ENCODE peak calls at places on chromosome 3, in eight cellular contexts. Z, F, K, E, I, B, X and O are unnamed samples.
A peak's percentile ranks its signal among the peaks of the same experiment; 100 is the strongest.

GRCh38 chr3:170330366-170330765 is 27.1 kb upstream of the SKIL start:
- DNase-seq in I (no peak), Z (no peak), K (no peak), F (peak; percentile 28), E (no peak), X (no peak), B (peak; percentile 30), O (no peak)

GRCh38 chr3:43539321-43539720 is 82.5 kb downstream of the ANO10 start:
- DNase-seq in F (no peak), B (no peak), Z (no peak), I (no peak), X (no peak), E (peak; percentile 75), K (no peak), O (peak; percentile 28)

GRCh38 chr3:82353281-82354171 is 592.1 kb upstream of the GBE1 start:
- DNase-seq in K (no peak), Z (no peak), I (peak; percentile 75), B (peak; percentile 1), F (no peak), X (no peak), E (no peak), O (no peak)

GRCh38 chr3:72397586-72397985 is 450.7 kb downstream of the SHQ1 start:
- DNase-seq in K (no peak), E (peak; percentile 61), X (no peak), B (no peak), I (no peak), Z (no peak), F (no peak), O (no peak)

GRCh38 chr3:50156991-50157493 is 1.9 kb downstream of the SEMA3F start:
- DNase-seq in B (peak; percentile 66), X (no peak), Z (no peak), K (no peak), E (peak; percentile 81), F (no peak), I (no peak), O (peak; percentile 91)

GRCh38 chr3:117790256-117790987 is 1080.8 kb downstream of the TUSC7 start:
- DNase-seq in I (no peak), E (peak; percentile 55), B (peak; percentile 54), K (peak; percentile 38), F (no peak), Z (no peak), X (no peak), O (peak; percentile 7)

GRCh38 chr3:32780735-32781210 is 37.0 kb upstream of the TRIM71 start:
- DNase-seq in E (peak; percentile 99), F (peak; percentile 23), I (no peak), B (peak; percentile 65), Z (no peak), X (no peak), K (peak; percentile 94), O (peak; percentile 95)

GRCh38 chr3:190382082-190382481 is 5.9 kb upstream of the CLDN16 start:
- DNase-seq in Z (no peak), I (no peak), F (no peak), B (peak; percentile 79), E (no peak), K (no peak), X (no peak), O (no peak)

GRCh38 chr3:45664558-45664957 is 24.6 kb upstream of the SACM1L start:
- DNase-seq in K (no peak), B (no peak), F (no peak), E (no peak), I (no peak), Z (no peak), X (peak; percentile 56), O (no peak)

GRCh38 chr3:126390751-126391150 is 4.0 kb upstream of the CFAP100 start:
- DNase-seq in Z (no peak), E (no peak), X (no peak), K (no peak), F (no peak), B (no peak), I (no peak), O (no peak)

GRCh38 chr3:126390201-126390600 is 4.5 kb upstream of the CFAP100 start:
- DNase-seq in X (no peak), Z (no peak), F (no peak), K (no peak), E (no peak), I (no peak), B (no peak), O (no peak)

GRCh38 chr3:126389792-126390142 is 4.9 kb upstream of the CFAP100 start:
- DNase-seq in X (no peak), Z (no peak), K (no peak), E (no peak), F (no peak), I (no peak), B (no peak), O (no peak)

GRCh38 chr3:126391631-126392030 is 3.1 kb upstream of the CFAP100 start:
- DNase-seq in E (no peak), B (no peak), I (no peak), Z (no peak), F (no peak), X (no peak), K (no peak), O (no peak)

DNA sequence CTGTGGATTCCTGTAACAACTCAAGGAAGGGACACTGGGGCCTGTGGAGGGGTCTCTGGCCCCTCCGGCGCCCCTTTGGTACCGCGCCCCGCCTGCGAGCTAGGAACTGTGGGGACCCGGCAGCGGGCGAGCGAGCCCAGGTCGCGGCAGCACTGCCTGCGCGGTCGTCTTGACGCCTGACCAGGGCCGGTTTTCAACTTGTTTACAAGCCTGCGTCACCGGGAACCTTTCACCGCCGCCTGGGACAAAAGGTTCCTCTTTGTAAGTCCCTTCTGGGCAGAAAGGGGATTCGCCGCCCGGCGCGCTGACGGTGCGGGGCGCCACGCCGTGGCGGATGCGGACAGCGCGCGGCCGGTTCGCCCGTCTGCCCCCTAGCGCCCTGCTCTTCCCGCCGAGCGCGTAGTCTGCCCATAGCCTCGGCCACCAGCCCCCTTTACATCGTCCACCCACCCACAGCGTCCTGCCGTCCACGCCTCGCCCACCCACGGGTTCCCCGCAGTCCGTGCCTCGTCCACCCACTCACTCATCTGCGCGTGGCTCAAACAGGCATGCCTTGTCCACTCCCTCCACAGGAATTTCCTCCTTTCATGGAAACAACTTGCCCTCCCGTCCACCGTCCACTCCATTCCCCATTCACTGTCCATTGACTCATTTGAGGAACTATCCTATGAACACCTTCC is 5.5 kb upstream of the CFAP100 start:
- DNase-seq in I (peak; percentile 96), X (peak; percentile 92), E (peak; percentile 97), K (peak; percentile 89), F (peak; percentile 72), Z (peak; percentile 23), B (peak; percentile 93), O (peak; percentile 94)
- H3K4me3 ChIP-seq in I (peak overlapping the region; percentile 34), X (peak overlapping the region; percentile 49), E (peak overlapping the region; percentile 49), K (no peak overlapping the region), F (peak overlapping the region; percentile 41), Z (peak overlapping the region; percentile 57), B (peak overlapping the region; percentile 40), O (peak overlapping the region; percentile 21)

DNA sequence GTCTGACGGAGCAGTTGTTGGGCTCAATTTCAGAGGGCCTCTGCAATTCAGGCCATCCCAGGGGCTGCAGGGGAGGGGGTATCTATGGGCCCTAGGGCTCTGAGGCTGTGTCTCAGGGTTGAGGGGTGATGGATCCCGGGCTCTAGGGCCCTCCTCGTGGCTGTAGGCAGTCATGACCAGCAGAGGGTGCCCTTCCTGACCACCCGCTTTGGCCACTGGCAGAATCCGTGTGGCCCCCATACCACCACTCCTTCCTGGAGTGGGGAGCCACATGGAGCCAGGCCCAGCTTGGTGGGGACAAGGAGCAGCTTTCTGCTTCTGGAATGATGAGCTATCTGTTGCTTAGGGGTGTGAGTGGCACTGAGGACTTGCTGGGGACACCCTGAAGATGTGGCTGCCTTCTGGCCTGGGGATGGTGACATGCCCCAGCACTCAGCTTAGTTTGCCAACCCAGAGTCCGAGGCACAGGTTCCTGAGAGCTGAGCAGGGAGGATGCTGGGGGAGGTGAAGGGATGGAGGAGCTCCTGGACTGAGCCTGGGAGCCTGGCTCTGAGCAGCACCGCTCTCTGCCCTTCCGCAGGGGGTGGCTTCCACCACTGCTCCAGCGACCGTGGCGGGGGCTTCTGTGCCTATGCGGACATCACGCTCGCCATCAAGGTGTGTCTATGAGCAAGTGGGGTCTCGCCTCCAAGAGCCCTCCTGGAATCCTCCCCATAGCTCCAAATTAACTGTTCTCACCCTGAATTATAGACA is 20.2 kb downstream of the HDAC11 start:
- DNase-seq in F (no peak), Z (no peak), B (peak; percentile 37), X (no peak), I (no peak), K (peak; percentile 32), E (peak; percentile 78), O (peak; percentile 94)
- H3K4me3 ChIP-seq in F (no peak overlapping the region), Z (no peak overlapping the region), B (no peak overlapping the region), X (no peak overlapping the region), I (no peak overlapping the region), K (no peak overlapping the region), E (no peak overlapping the region), O (no peak overlapping the region)

GRCh38 chr3:171916888-171917287 is 73.7 kb downstream of the TMEM212 start:
- DNase-seq in B (no peak), E (no peak), X (no peak), K (no peak), I (no peak), F (no peak), Z (no peak), O (no peak)
- H3K4me3 ChIP-seq in B (no peak overlapping the region), E (no peak overlapping the region), X (no peak overlapping the region), K (no peak overlapping the region), I (no peak overlapping the region), F (no peak overlapping the region), Z (no peak overlapping the region), O (no peak overlapping the region)

DNA sequence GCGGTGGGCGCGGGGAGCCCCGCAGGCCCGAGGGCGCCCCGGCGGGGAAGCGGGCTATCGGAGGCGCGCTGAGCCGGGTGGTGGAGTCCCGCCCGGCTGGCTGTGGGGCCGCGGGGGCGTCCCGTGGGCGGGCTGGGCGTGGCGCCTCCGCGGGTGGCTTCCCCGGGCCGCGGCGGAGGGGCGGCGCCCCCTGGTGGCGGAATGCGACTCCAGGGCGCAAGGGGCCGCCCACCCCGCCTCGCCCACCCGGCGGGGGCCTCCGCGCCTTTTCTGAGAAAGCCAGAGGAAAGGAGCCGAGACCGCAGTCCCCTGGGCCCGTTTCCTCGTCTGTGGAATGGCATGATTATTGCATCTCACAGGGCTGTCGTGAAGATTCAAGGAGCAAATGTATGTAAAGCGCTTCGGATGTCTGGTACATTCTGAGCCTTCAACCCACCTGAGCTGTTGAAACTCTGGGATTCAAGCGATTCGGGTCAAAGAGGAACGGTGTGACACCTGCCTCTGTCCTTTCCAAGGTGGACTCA is 31.9 kb upstream of the RAB6B start:
- DNase-seq in B (peak; percentile 72), X (no peak), Z (no peak), K (peak; percentile 62), I (peak; percentile 63), F (no peak), E (peak; percentile 66), O (peak; percentile 96)
- H3K4me3 ChIP-seq in B (peak overlapping the region; percentile 51), X (peak overlapping the region; percentile 54), Z (peak overlapping the region; percentile 56), K (peak overlapping the region; percentile 77), I (peak overlapping the region; percentile 47), F (peak overlapping the region; percentile 16), E (peak overlapping the region; percentile 75), O (peak overlapping the region; percentile 45)

GRCh38 chr3:188326111-188326510 is 172.2 kb downstream of the LPP start:
- DNase-seq in X (no peak), B (no peak), K (no peak), F (no peak), Z (no peak), I (no peak), E (no peak), O (no peak)
- H3K4me3 ChIP-seq in X (no peak overlapping the region), B (no peak overlapping the region), K (no peak overlapping the region), F (no peak overlapping the region), Z (no peak overlapping the region), I (no peak overlapping the region), E (no peak overlapping the region), O (no peak overlapping the region)

GRCh38 chr3:152444029-152444641 is 175.4 kb downstream of the MBNL1 start:
- DNase-seq in E (peak; percentile 67), Z (peak; percentile 36), I (no peak), B (peak; percentile 73), K (no peak), F (peak; percentile 38), X (no peak), O (peak; percentile 10)
- H3K4me3 ChIP-seq in E (no peak overlapping the region), Z (no peak overlapping the region), I (no peak overlapping the region), B (no peak overlapping the region), K (no peak overlapping the region), F (no peak overlapping the region), X (no peak overlapping the region), O (no peak overlapping the region)